ENCODE peak calls at places on chromosome X, in six cellular contexts. One of them, this sample, is unnamed.

GRCh38 chrX:152907084-152907651 is 9.3 kb downstream of the ZNF185 start:
- DNase-seq in RCC 7860: no peak
- DNase-seq in fibroblast of the conjunctiva: no peak
- DNase-seq in left lung: no peak
- DNase-seq in spleen: no peak
- DNase-seq in EL: peak
- DNase-seq in this sample: no peak

GRCh38 chrX:20989361-20989760 is 384.9 kb upstream of the CNKSR2 start:
- DNase-seq in left lung: no peak
- DNase-seq in EL: peak
- DNase-seq in fibroblast of the conjunctiva: no peak
- DNase-seq in spleen: no peak
- DNase-seq in RCC 7860: no peak
- DNase-seq in this sample: no peak

GRCh38 chrX:1394731-1395501 is 3.0 kb upstream of the SLC25A6 start:
- DNase-seq in fibroblast of the conjunctiva: no peak
- DNase-seq in spleen: peak
- DNase-seq in left lung: peak
- DNase-seq in RCC 7860: no peak
- DNase-seq in EL: no peak
- DNase-seq in this sample: peak

GRCh38 chrX:9952313-9952712 is 14.8 kb upstream of the CLDN34 start:
- DNase-seq in EL: no peak
- DNase-seq in fibroblast of the conjunctiva: no peak
- DNase-seq in left lung: no peak
- DNase-seq in RCC 7860: no peak
- DNase-seq in spleen: no peak
- DNase-seq in this sample: no peak

GRCh38 chrX:25072247-25072646 is 56.5 kb upstream of the ARX start:
- DNase-seq in EL: no peak
- DNase-seq in fibroblast of the conjunctiva: no peak
- DNase-seq in spleen: no peak
- DNase-seq in left lung: no peak
- DNase-seq in RCC 7860: no peak
- DNase-seq in this sample: no peak

GRCh38 chrX:26192204-26192603 is at the start of gene MAGEB6:
- DNase-seq in RCC 7860: no peak
- DNase-seq in left lung: no peak
- DNase-seq in fibroblast of the conjunctiva: no peak
- DNase-seq in EL: no peak
- DNase-seq in spleen: no peak
- DNase-seq in this sample: no peak

GRCh38 chrX:31555506-31555905 is 483.7 kb upstream of the FTHL17 start:
- DNase-seq in left lung: no peak
- DNase-seq in spleen: no peak
- DNase-seq in fibroblast of the conjunctiva: no peak
- DNase-seq in RCC 7860: no peak
- DNase-seq in EL: no peak
- DNase-seq in this sample: no peak

GRCh38 chrX:67692246-67692645 is 148.4 kb downstream of the AR start:
- DNase-seq in spleen: no peak
- DNase-seq in EL: peak
- DNase-seq in RCC 7860: no peak
- DNase-seq in fibroblast of the conjunctiva: peak
- DNase-seq in left lung: no peak
- DNase-seq in this sample: no peak

GRCh38 chrX:43564953-43565352 is 91.1 kb upstream of the MAOA start:
- DNase-seq in EL: no peak
- DNase-seq in spleen: no peak
- DNase-seq in left lung: no peak
- DNase-seq in fibroblast of the conjunctiva: no peak
- DNase-seq in RCC 7860: no peak
- DNase-seq in this sample: no peak

GRCh38 chrX:23819385-23820234 is 36.6 kb downstream of the SAT1 start:
- DNase-seq in EL: peak
- DNase-seq in RCC 7860: no peak
- DNase-seq in fibroblast of the conjunctiva: no peak
- DNase-seq in left lung: no peak
- DNase-seq in spleen: no peak
- DNase-seq in this sample: no peak

GRCh38 chrX:149513713-149514427 is 8.8 kb upstream of the IDS start:
- DNase-seq in EL: no peak
- DNase-seq in spleen: no peak
- DNase-seq in RCC 7860: no peak
- DNase-seq in left lung: no peak
- DNase-seq in fibroblast of the conjunctiva: no peak
- DNase-seq in this sample: no peak

GRCh38 chrX:147884958-147885357 is 26.8 kb upstream of the FMR1 start:
- DNase-seq in EL: no peak
- DNase-seq in left lung: no peak
- DNase-seq in RCC 7860: no peak
- DNase-seq in fibroblast of the conjunctiva: no peak
- DNase-seq in spleen: no peak
- DNase-seq in this sample: no peak

GRCh38 chrX:39869846-39870601 is 227.7 kb downstream of the BCOR start:
- DNase-seq in left lung: no peak
- DNase-seq in fibroblast of the conjunctiva: no peak
- DNase-seq in RCC 7860: peak
- DNase-seq in spleen: no peak
- DNase-seq in EL: peak
- DNase-seq in this sample: no peak

GRCh38 chrX:135421932-135422809 is at the start of gene SMIM10L2A:
- DNase-seq in fibroblast of the conjunctiva: no peak
- DNase-seq in EL: no peak
- DNase-seq in spleen: no peak
- DNase-seq in RCC 7860: no peak
- DNase-seq in left lung: peak
- DNase-seq in this sample: no peak

GRCh38 chrX:119895843-119896326 is at the start of gene AKAP14:
- DNase-seq in RCC 7860: no peak
- DNase-seq in EL: no peak
- DNase-seq in left lung: no peak
- DNase-seq in spleen: no peak
- DNase-seq in fibroblast of the conjunctiva: no peak
- DNase-seq in this sample: no peak

GRCh38 chrX:154730271-154730883 is 20.5 kb downstream of the GAB3 start:
- DNase-seq in left lung: no peak
- DNase-seq in spleen: no peak
- DNase-seq in EL: peak
- DNase-seq in RCC 7860: no peak
- DNase-seq in fibroblast of the conjunctiva: peak
- DNase-seq in this sample: peak

GRCh38 chrX:73832319-73832718 is 269.3 kb downstream of the CHIC1 start:
- DNase-seq in left lung: no peak
- DNase-seq in fibroblast of the conjunctiva: no peak
- DNase-seq in RCC 7860: no peak
- DNase-seq in EL: no peak
- DNase-seq in spleen: no peak
- DNase-seq in this sample: no peak

GRCh38 chrX:47568656-47569295 is 7.8 kb downstream of the ARAF start:
- DNase-seq in left lung: no peak
- DNase-seq in RCC 7860: no peak
- DNase-seq in fibroblast of the conjunctiva: no peak
- DNase-seq in EL: peak
- DNase-seq in spleen: no peak
- DNase-seq in this sample: no peak

GRCh38 chrX:10884246-10884645 is 226.9 kb upstream of the HCCS start:
- DNase-seq in EL: no peak
- DNase-seq in spleen: no peak
- DNase-seq in left lung: no peak
- DNase-seq in RCC 7860: no peak
- DNase-seq in fibroblast of the conjunctiva: peak
- DNase-seq in this sample: no peak

GRCh38 chrX:147770858-147771257 is 140.9 kb upstream of the FMR1 start:
- DNase-seq in EL: no peak
- DNase-seq in RCC 7860: no peak
- DNase-seq in left lung: no peak
- DNase-seq in spleen: no peak
- DNase-seq in fibroblast of the conjunctiva: no peak
- DNase-seq in this sample: no peak

GRCh38 chrX:103066606-103067005 is 2.6 kb upstream of the BEX1 start:
- DNase-seq in fibroblast of the conjunctiva: no peak
- DNase-seq in left lung: no peak
- DNase-seq in spleen: no peak
- DNase-seq in RCC 7860: no peak
- DNase-seq in EL: peak
- DNase-seq in this sample: no peak

This sample was measured in lower lobe of right lung.